ENCODE peak calls at places on chromosomes 16 and 17, in five cellular contexts. One of them, this sample, is unnamed. For H3K4me1, the result is how much of the 10 kb centered on the place peaks cover.

GRCh38 chr16:23836404-23837291 is 865 bp downstream of the PRKCB start:
- DNase-seq in IMR-90: no peak
- DNase-seq in transverse colon: peak
- DNase-seq in gastrocnemius medialis: no peak
- DNase-seq in esophagus muscularis mucosa: no peak
- DNase-seq in this sample: no peak

GRCh38 chr16:47143677-47144558 is at the start of gene NETO2:
- DNase-seq in IMR-90: peak
- DNase-seq in transverse colon: peak
- DNase-seq in gastrocnemius medialis: peak
- DNase-seq in esophagus muscularis mucosa: no peak
- DNase-seq in this sample: no peak

GRCh38 chr17:78774956-78775571 is 7.0 kb downstream of the CYTH1 start:
- DNase-seq in IMR-90: no peak
- DNase-seq in transverse colon: peak
- DNase-seq in gastrocnemius medialis: no peak
- DNase-seq in esophagus muscularis mucosa: no peak
- DNase-seq in this sample: no peak

GRCh38 chr17:83199500-83200201 is 120.2 kb downstream of the METRNL start:
- DNase-seq in IMR-90: peak
- DNase-seq in transverse colon: peak
- DNase-seq in gastrocnemius medialis: peak
- DNase-seq in esophagus muscularis mucosa: no peak
- DNase-seq in this sample: no peak

GRCh38 chr17:8791910-8792270 is 7.3 kb downstream of the MFSD6L start:
- DNase-seq in IMR-90: peak
- DNase-seq in transverse colon: no peak
- DNase-seq in gastrocnemius medialis: no peak
- DNase-seq in esophagus muscularis mucosa: peak
- DNase-seq in this sample: no peak

GRCh38 chr16:25007284-25007984 is 7.7 kb downstream of the ARHGAP17 start:
- DNase-seq in IMR-90: peak
- DNase-seq in transverse colon: no peak
- DNase-seq in gastrocnemius medialis: no peak
- DNase-seq in esophagus muscularis mucosa: no peak
- DNase-seq in this sample: no peak

GRCh38 chr17:81514735-81515529 is 2.3 kb upstream of the ACTG1 start:
- DNase-seq in IMR-90: peak
- DNase-seq in transverse colon: peak
- DNase-seq in gastrocnemius medialis: peak
- DNase-seq in esophagus muscularis mucosa: no peak
- DNase-seq in this sample: no peak

GRCh38 chr16:280991-281659 is 734 bp downstream of the ARHGDIG start:
- DNase-seq in IMR-90: no peak
- DNase-seq in transverse colon: no peak
- DNase-seq in gastrocnemius medialis: no peak
- DNase-seq in esophagus muscularis mucosa: no peak
- DNase-seq in this sample: no peak

GRCh38 chr17:33520404-33521032 is 227.4 kb upstream of the ASIC2 start:
- DNase-seq in IMR-90: peak
- DNase-seq in transverse colon: peak
- DNase-seq in gastrocnemius medialis: no peak
- DNase-seq in esophagus muscularis mucosa: no peak
- DNase-seq in this sample: no peak

GRCh38 chr16:64215730-64216129 is 906.1 kb downstream of the CDH11 start:
- DNase-seq in IMR-90: no peak
- DNase-seq in transverse colon: no peak
- DNase-seq in gastrocnemius medialis: no peak
- DNase-seq in esophagus muscularis mucosa: no peak
- DNase-seq in this sample: no peak

GRCh38 chr17:73343739-73344454 is 32.1 kb upstream of the CDC42EP4 start:
- DNase-seq in IMR-90: no peak
- DNase-seq in transverse colon: no peak
- DNase-seq in gastrocnemius medialis: no peak
- DNase-seq in esophagus muscularis mucosa: no peak
- DNase-seq in this sample: no peak

GRCh38 chr17:77734371-77735050 is 224.0 kb upstream of the TNRC6C start:
- DNase-seq in IMR-90: peak
- DNase-seq in transverse colon: peak
- DNase-seq in gastrocnemius medialis: peak
- DNase-seq in esophagus muscularis mucosa: peak
- DNase-seq in this sample: no peak

GRCh38 chr16:55367301-55367745 is 43.3 kb downstream of the IRX6 start:
- DNase-seq in IMR-90: no peak
- DNase-seq in transverse colon: no peak
- DNase-seq in gastrocnemius medialis: no peak
- DNase-seq in esophagus muscularis mucosa: no peak
- DNase-seq in this sample: no peak

GRCh38 chr17:27239046-27239445 is 54.9 kb upstream of the WSB1 start:
- DNase-seq in IMR-90: no peak
- DNase-seq in transverse colon: no peak
- DNase-seq in gastrocnemius medialis: no peak
- DNase-seq in esophagus muscularis mucosa: no peak
- DNase-seq in this sample: no peak

GRCh38 chr16:82639666-82640336 is 13.0 kb downstream of the CDH13 start:
- DNase-seq in IMR-90: peak
- DNase-seq in transverse colon: peak
- DNase-seq in gastrocnemius medialis: peak
- DNase-seq in esophagus muscularis mucosa: no peak
- DNase-seq in this sample: no peak

GRCh38 chr17:7225711-7226331 is 6.1 kb downstream of the ACADVL start:
- DNase-seq in IMR-90: no peak
- DNase-seq in transverse colon: no peak
- DNase-seq in gastrocnemius medialis: no peak
- DNase-seq in esophagus muscularis mucosa: no peak
- DNase-seq in this sample: no peak

GRCh38 chr16:50719401-50720337 is 22.2 kb upstream of the CYLD start:
- DNase-seq in IMR-90: no peak
- DNase-seq in transverse colon: peak
- DNase-seq in gastrocnemius medialis: no peak
- DNase-seq in esophagus muscularis mucosa: no peak
- DNase-seq in this sample: no peak

GRCh38 chr17:81223758-81224122 is 975 bp upstream of the CEP131 start:
- DNase-seq in IMR-90: no peak
- DNase-seq in transverse colon: peak
- DNase-seq in gastrocnemius medialis: no peak
- DNase-seq in esophagus muscularis mucosa: no peak
- DNase-seq in this sample: no peak

GRCh38 chr16:69325784-69326171 is 4.6 kb downstream of the PDF start:
- DNase-seq in IMR-90: no peak
- DNase-seq in transverse colon: no peak
- DNase-seq in gastrocnemius medialis: no peak
- DNase-seq in esophagus muscularis mucosa: no peak
- DNase-seq in this sample: no peak

GRCh38 chr16:9225527-9226316 is 134.3 kb downstream of the HAPSTR1 start:
- DNase-seq in IMR-90: no peak
- DNase-seq in transverse colon: no peak
- DNase-seq in gastrocnemius medialis: no peak
- DNase-seq in esophagus muscularis mucosa: no peak
- DNase-seq in this sample: no peak

GRCh38 chr17:38449364-38449763 is 21.1 kb downstream of the ARHGAP23 start:
- DNase-seq in IMR-90: no peak
- DNase-seq in transverse colon: no peak
- DNase-seq in gastrocnemius medialis: no peak
- DNase-seq in esophagus muscularis mucosa: no peak
- DNase-seq in this sample: no peak

GRCh38 chr17:68334393-68334792 is 43.1 kb downstream of the ARSG start:
- DNase-seq in IMR-90: no peak
- DNase-seq in transverse colon: no peak
- DNase-seq in gastrocnemius medialis: no peak
- DNase-seq in esophagus muscularis mucosa: no peak
- DNase-seq in this sample: no peak

GRCh38 chr17:46776298-46777005 is 42.0 kb downstream of the WNT3 start:
- DNase-seq in IMR-90: no peak
- DNase-seq in transverse colon: no peak
- DNase-seq in gastrocnemius medialis: no peak
- DNase-seq in esophagus muscularis mucosa: no peak
- DNase-seq in this sample: no peak

DNA sequence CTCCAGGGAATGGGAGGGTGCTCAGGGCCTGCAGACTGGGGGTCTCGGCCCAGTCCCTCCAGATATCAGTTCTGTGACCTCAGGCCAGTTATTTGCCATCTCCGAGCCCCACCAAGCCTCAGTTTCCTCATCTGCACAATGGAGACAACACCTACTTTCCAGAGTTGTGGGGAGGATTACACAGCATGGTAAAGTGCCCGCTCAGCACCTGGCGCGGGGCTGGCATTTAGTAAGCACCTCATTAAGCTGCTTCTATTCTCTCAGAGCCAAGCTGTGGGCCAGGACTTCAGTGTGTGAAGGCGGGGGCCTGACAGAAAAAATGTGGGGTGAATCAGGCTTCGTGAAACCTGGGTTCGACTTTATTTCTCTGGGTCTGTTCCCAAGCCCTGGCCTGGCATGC is 5.2 kb downstream of the FAM83G start:
- DNase-seq in IMR-90: no peak
- DNase-seq in transverse colon: no peak
- DNase-seq in gastrocnemius medialis: no peak
- DNase-seq in esophagus muscularis mucosa: no peak
- DNase-seq in this sample: no peak
- H3K4me1 ChIP-seq in IMR-90: under half
- H3K4me1 ChIP-seq in transverse colon: under half
- H3K4me1 ChIP-seq in gastrocnemius medialis: under half
- H3K4me1 ChIP-seq in esophagus muscularis mucosa: under half
- H3K4me1 ChIP-seq in this sample: under half

GRCh38 chr16:2150418-2151187 is 2.2 kb downstream of the RAB26 start:
- DNase-seq in IMR-90: peak
- DNase-seq in transverse colon: peak
- DNase-seq in gastrocnemius medialis: no peak
- DNase-seq in esophagus muscularis mucosa: no peak
- DNase-seq in this sample: no peak

GRCh38 chr16:2149630-2150417 is 1.4 kb downstream of the RAB26 start:
- DNase-seq in IMR-90: no peak
- DNase-seq in transverse colon: no peak
- DNase-seq in gastrocnemius medialis: no peak
- DNase-seq in esophagus muscularis mucosa: no peak
- DNase-seq in this sample: no peak

GRCh38 chr16:2148714-2149629 is 547 bp downstream of the RAB26 start:
- DNase-seq in IMR-90: no peak
- DNase-seq in transverse colon: no peak
- DNase-seq in gastrocnemius medialis: no peak
- DNase-seq in esophagus muscularis mucosa: no peak
- DNase-seq in this sample: no peak

GRCh38 chr16:2152695-2153506 is 2.7 kb upstream of the TRAF7 start:
- DNase-seq in IMR-90: no peak
- DNase-seq in transverse colon: peak
- DNase-seq in gastrocnemius medialis: no peak
- DNase-seq in esophagus muscularis mucosa: no peak
- DNase-seq in this sample: no peak

DNA sequence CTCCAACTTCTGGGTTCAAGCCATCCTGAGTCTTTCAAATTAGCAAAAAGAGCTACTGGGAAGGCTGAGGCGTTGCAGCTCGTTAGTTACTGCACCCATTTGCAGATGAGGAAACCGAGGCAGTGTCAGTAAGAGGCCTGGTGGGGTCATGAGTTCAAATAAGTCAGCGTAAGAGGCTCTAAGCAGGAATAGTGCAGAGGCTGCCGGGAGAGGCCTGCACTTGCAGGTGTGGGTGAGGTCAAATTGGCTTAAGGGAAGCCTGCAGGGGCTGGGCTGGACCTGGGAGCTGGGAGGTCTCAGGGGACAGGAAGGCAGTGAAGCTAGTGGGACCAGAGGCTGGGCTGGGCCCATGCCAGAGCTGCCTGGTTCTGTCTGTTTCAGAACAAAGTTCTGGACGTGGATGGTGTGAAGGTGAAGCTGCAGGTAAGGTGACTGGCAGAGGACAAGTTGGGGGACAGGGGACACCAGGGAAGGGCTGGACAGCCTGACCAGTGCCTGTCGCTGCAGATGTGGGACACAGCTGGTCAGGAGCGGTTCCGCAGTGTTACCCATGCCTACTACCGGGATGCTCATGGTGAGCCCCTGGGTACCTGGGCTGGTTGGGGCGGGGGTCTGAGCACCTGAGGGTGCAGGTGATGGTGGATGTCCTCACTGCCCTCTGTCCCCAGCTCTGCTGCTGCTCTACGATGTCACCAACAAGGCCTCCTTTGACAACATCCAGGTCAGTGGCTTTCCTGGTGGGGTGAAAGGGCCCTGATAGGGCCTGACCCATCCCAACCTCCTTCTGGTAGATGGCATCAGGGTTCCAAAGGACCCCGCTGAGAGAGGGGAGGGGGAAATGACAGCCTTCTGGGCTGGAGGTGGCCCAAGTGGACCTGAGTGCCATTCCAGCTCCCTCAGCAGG is 3.0 kb downstream of the RAB26 start:
- DNase-seq in IMR-90: no peak
- DNase-seq in transverse colon: no peak
- DNase-seq in gastrocnemius medialis: no peak
- DNase-seq in esophagus muscularis mucosa: no peak
- DNase-seq in this sample: no peak
- TF ChIP-seq POLR2A in IMR-90: no peak
- TF ChIP-seq POLR2A in transverse colon: no peak
- TF ChIP-seq POLR2A in gastrocnemius medialis: no peak
- TF ChIP-seq POLR2A in esophagus muscularis mucosa: no peak
- TF ChIP-seq POLR2A in this sample: no peak

GRCh38 chr17:17826942-17827785 is 9.6 kb downstream of the SREBF1 start:
- DNase-seq in IMR-90: no peak
- DNase-seq in transverse colon: no peak
- DNase-seq in gastrocnemius medialis: no peak
- DNase-seq in esophagus muscularis mucosa: no peak
- DNase-seq in this sample: no peak
- H3K4me3 ChIP-seq in IMR-90: no peak
- H3K4me3 ChIP-seq in transverse colon: no peak
- H3K4me3 ChIP-seq in gastrocnemius medialis: no peak
- H3K4me3 ChIP-seq in esophagus muscularis mucosa: no peak
- H3K4me3 ChIP-seq in this sample: no peak

GRCh38 chr17:21298983-21299519 is 14.5 kb downstream of the MAP2K3 start:
- DNase-seq in IMR-90: no peak
- DNase-seq in transverse colon: no peak
- DNase-seq in gastrocnemius medialis: no peak
- DNase-seq in esophagus muscularis mucosa: no peak
- DNase-seq in this sample: no peak

GRCh38 chr17:21297026-21297520 is 12.6 kb downstream of the MAP2K3 start:
- DNase-seq in IMR-90: no peak
- DNase-seq in transverse colon: no peak
- DNase-seq in gastrocnemius medialis: no peak
- DNase-seq in esophagus muscularis mucosa: no peak
- DNase-seq in this sample: no peak

GRCh38 chr17:21298056-21298982 is 13.8 kb downstream of the MAP2K3 start:
- DNase-seq in IMR-90: no peak
- DNase-seq in transverse colon: no peak
- DNase-seq in gastrocnemius medialis: no peak
- DNase-seq in esophagus muscularis mucosa: no peak
- DNase-seq in this sample: no peak

GRCh38 chr17:21296097-21297025 is 11.8 kb downstream of the MAP2K3 start:
- DNase-seq in IMR-90: peak
- DNase-seq in transverse colon: no peak
- DNase-seq in gastrocnemius medialis: no peak
- DNase-seq in esophagus muscularis mucosa: no peak
- DNase-seq in this sample: no peak

DNA sequence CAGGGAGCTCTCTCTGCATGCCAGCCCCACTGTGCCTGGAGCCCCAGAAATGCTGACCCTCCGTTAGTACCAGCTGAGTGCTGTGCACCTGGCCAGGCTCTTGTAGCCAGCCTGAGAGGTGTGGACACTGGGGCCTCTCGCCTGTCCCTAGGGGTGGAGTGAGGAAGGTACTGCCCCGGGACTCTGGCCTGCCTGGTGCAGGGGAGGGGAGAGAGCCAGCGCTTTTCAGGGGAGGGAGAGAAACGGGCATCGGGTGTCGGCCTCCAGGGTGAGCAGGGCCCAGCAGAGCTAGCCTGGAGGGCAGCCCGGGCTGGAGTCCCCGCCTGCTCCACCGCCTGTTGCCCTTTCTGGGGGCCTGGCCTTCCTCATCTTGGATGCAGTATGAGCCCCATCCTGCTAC is 13.1 kb downstream of the MAP2K3 start:
- DNase-seq in IMR-90: no peak
- DNase-seq in transverse colon: no peak
- DNase-seq in gastrocnemius medialis: no peak
- DNase-seq in esophagus muscularis mucosa: no peak
- DNase-seq in this sample: no peak
- H3K4me1 ChIP-seq in IMR-90: under half
- H3K4me1 ChIP-seq in transverse colon: under half
- H3K4me1 ChIP-seq in gastrocnemius medialis: under half
- H3K4me1 ChIP-seq in esophagus muscularis mucosa: under half
- H3K4me1 ChIP-seq in this sample: under half

This sample was measured in esophagus squamous epithelium.